ENCODE peak calls at places on chromosomes 11 and 22, in ten cellular contexts. One of them, this sample, is unnamed.
A peak's percentile ranks its signal among the peaks of the same experiment; 100 is the strongest.

GRCh38 chr11:133947298-133947905 is 9.4 kb downstream of the IGSF9B start:
- DNase-seq in GM19239: peak; percentile 52
- DNase-seq in C1 segment of cervical spinal cord: no peak
- DNase-seq in activated T-cell treated with anti-CD3 and anti-CD28 coated beads for 24 hours: no peak
- DNase-seq in HAP-1: peak; percentile 68
- DNase-seq in cardiac fibroblast: peak; percentile 65
- DNase-seq in activated naive CD4-positive, alpha-beta T cell: no peak
- DNase-seq in HEK293T: peak; percentile 47
- DNase-seq in left ventricle myocardium inferior: peak; percentile 60
- DNase-seq in substantia nigra: no peak
- DNase-seq in this sample: peak; percentile 91

GRCh38 chr11:62108017-62108750 is 15.6 kb upstream of the INCENP start:
- DNase-seq in GM19239: no peak
- DNase-seq in C1 segment of cervical spinal cord: no peak
- DNase-seq in activated T-cell treated with anti-CD3 and anti-CD28 coated beads for 24 hours: peak; percentile 24
- DNase-seq in HAP-1: peak; percentile 50
- DNase-seq in cardiac fibroblast: peak; percentile 84
- DNase-seq in activated naive CD4-positive, alpha-beta T cell: no peak
- DNase-seq in HEK293T: peak; percentile 60
- DNase-seq in left ventricle myocardium inferior: no peak
- DNase-seq in substantia nigra: no peak
- DNase-seq in this sample: peak; percentile 82

GRCh38 chr22:24146791-24147353 is 34.4 kb upstream of the SUSD2 start:
- DNase-seq in GM19239: no peak
- DNase-seq in C1 segment of cervical spinal cord: no peak
- DNase-seq in activated T-cell treated with anti-CD3 and anti-CD28 coated beads for 24 hours: no peak
- DNase-seq in HAP-1: no peak
- DNase-seq in cardiac fibroblast: peak; percentile 86
- DNase-seq in activated naive CD4-positive, alpha-beta T cell: no peak
- DNase-seq in HEK293T: no peak
- DNase-seq in left ventricle myocardium inferior: peak; percentile 45
- DNase-seq in substantia nigra: no peak
- DNase-seq in this sample: peak; percentile 85

GRCh38 chr22:44025171-44026065 is 1.3 kb downstream of the PARVB start:
- DNase-seq in GM19239: peak; percentile 74
- DNase-seq in C1 segment of cervical spinal cord: no peak
- DNase-seq in activated T-cell treated with anti-CD3 and anti-CD28 coated beads for 24 hours: no peak
- DNase-seq in HAP-1: peak; percentile 83
- DNase-seq in cardiac fibroblast: no peak
- DNase-seq in activated naive CD4-positive, alpha-beta T cell: no peak
- DNase-seq in HEK293T: no peak
- DNase-seq in left ventricle myocardium inferior: peak; percentile 64
- DNase-seq in substantia nigra: no peak
- DNase-seq in this sample: no peak

GRCh38 chr11:88480217-88480616 is 142.7 kb upstream of the CTSC start:
- DNase-seq in GM19239: no peak
- DNase-seq in C1 segment of cervical spinal cord: no peak
- DNase-seq in activated T-cell treated with anti-CD3 and anti-CD28 coated beads for 24 hours: no peak
- DNase-seq in HAP-1: no peak
- DNase-seq in cardiac fibroblast: peak; percentile 93
- DNase-seq in activated naive CD4-positive, alpha-beta T cell: no peak
- DNase-seq in HEK293T: no peak
- DNase-seq in left ventricle myocardium inferior: no peak
- DNase-seq in substantia nigra: no peak
- DNase-seq in this sample: no peak

GRCh38 chr11:74462009-74462408 is 5.3 kb downstream of the KCNE3 start:
- DNase-seq in GM19239: no peak
- DNase-seq in C1 segment of cervical spinal cord: no peak
- DNase-seq in activated T-cell treated with anti-CD3 and anti-CD28 coated beads for 24 hours: no peak
- DNase-seq in HAP-1: peak; percentile 20
- DNase-seq in cardiac fibroblast: peak; percentile 83
- DNase-seq in activated naive CD4-positive, alpha-beta T cell: no peak
- DNase-seq in HEK293T: no peak
- DNase-seq in left ventricle myocardium inferior: peak; percentile 84
- DNase-seq in substantia nigra: peak; percentile 18
- DNase-seq in this sample: peak; percentile 89

GRCh38 chr11:57426754-57427691 is at the start of gene SLC43A3:
- DNase-seq in GM19239: peak; percentile 44
- DNase-seq in C1 segment of cervical spinal cord: no peak
- DNase-seq in activated T-cell treated with anti-CD3 and anti-CD28 coated beads for 24 hours: peak; percentile 79
- DNase-seq in HAP-1: peak; percentile 77
- DNase-seq in cardiac fibroblast: peak; percentile 96
- DNase-seq in activated naive CD4-positive, alpha-beta T cell: peak; percentile 18
- DNase-seq in HEK293T: no peak
- DNase-seq in left ventricle myocardium inferior: peak; percentile 75
- DNase-seq in substantia nigra: no peak
- DNase-seq in this sample: peak; percentile 96

GRCh38 chr22:32331236-32331917 is 26.3 kb upstream of the RFPL3 start:
- DNase-seq in GM19239: no peak
- DNase-seq in C1 segment of cervical spinal cord: no peak
- DNase-seq in activated T-cell treated with anti-CD3 and anti-CD28 coated beads for 24 hours: no peak
- DNase-seq in HAP-1: no peak
- DNase-seq in cardiac fibroblast: no peak
- DNase-seq in activated naive CD4-positive, alpha-beta T cell: no peak
- DNase-seq in HEK293T: no peak
- DNase-seq in left ventricle myocardium inferior: no peak
- DNase-seq in substantia nigra: no peak
- DNase-seq in this sample: no peak

GRCh38 chr11:118918686-118919280 is 6.9 kb downstream of the BCL9L start:
- DNase-seq in GM19239: no peak
- DNase-seq in C1 segment of cervical spinal cord: no peak
- DNase-seq in activated T-cell treated with anti-CD3 and anti-CD28 coated beads for 24 hours: no peak
- DNase-seq in HAP-1: no peak
- DNase-seq in cardiac fibroblast: peak; percentile 73
- DNase-seq in activated naive CD4-positive, alpha-beta T cell: no peak
- DNase-seq in HEK293T: no peak
- DNase-seq in left ventricle myocardium inferior: no peak
- DNase-seq in substantia nigra: no peak
- DNase-seq in this sample: peak; percentile 81

GRCh38 chr11:107799245-107799859 is 59.2 kb downstream of the SLC35F2 start:
- DNase-seq in GM19239: peak; percentile 35
- DNase-seq in C1 segment of cervical spinal cord: no peak
- DNase-seq in activated T-cell treated with anti-CD3 and anti-CD28 coated beads for 24 hours: peak; percentile 52
- DNase-seq in HAP-1: peak; percentile 83
- DNase-seq in cardiac fibroblast: peak; percentile 78
- DNase-seq in activated naive CD4-positive, alpha-beta T cell: no peak
- DNase-seq in HEK293T: peak; percentile 75
- DNase-seq in left ventricle myocardium inferior: peak; percentile 52
- DNase-seq in substantia nigra: no peak
- DNase-seq in this sample: peak; percentile 75